ENCODE peak calls at places on chromosome 18, in eight cellular contexts. One of them, this sample, is unnamed.

GRCh38 chr18:75070235-75070624 is 138.7 kb downstream of the PTGR3 start:
- DNase-seq in epithelial cell of esophagus: no peak
- DNase-seq in stimulated activated naive B cell treated with anti-CD40 and anti-IgM and Interleukin-4, amounts not matched to agents 10 μg/mL and 1 μg/mL and 100 μg/mL, for 72 hours: no peak
- DNase-seq in activated T-cell treated with anti-CD3 and anti-CD28 coated beads for 1 hour: no peak
- DNase-seq in cardiac septum: peak
- DNase-seq in K562: no peak
- DNase-seq in NCI-H774: no peak
- DNase-seq in iPS DF 6.9: no peak
- DNase-seq in this sample: no peak

GRCh38 chr18:3402962-3403585 is 46.9 kb upstream of the TGIF1 start:
- DNase-seq in epithelial cell of esophagus: peak
- DNase-seq in stimulated activated naive B cell treated with anti-CD40 and anti-IgM and Interleukin-4, amounts not matched to agents 10 μg/mL and 1 μg/mL and 100 μg/mL, for 72 hours: no peak
- DNase-seq in activated T-cell treated with anti-CD3 and anti-CD28 coated beads for 1 hour: no peak
- DNase-seq in cardiac septum: no peak
- DNase-seq in K562: peak
- DNase-seq in NCI-H774: no peak
- DNase-seq in iPS DF 6.9: no peak
- DNase-seq in this sample: no peak

GRCh38 chr18:80188643-80189010 is 58.7 kb downstream of the PARD6G start:
- DNase-seq in epithelial cell of esophagus: no peak
- DNase-seq in stimulated activated naive B cell treated with anti-CD40 and anti-IgM and Interleukin-4, amounts not matched to agents 10 μg/mL and 1 μg/mL and 100 μg/mL, for 72 hours: no peak
- DNase-seq in activated T-cell treated with anti-CD3 and anti-CD28 coated beads for 1 hour: no peak
- DNase-seq in cardiac septum: peak
- DNase-seq in K562: no peak
- DNase-seq in NCI-H774: no peak
- DNase-seq in iPS DF 6.9: no peak
- DNase-seq in this sample: no peak

GRCh38 chr18:48042431-48042830 is 112.0 kb upstream of the SMAD2 start:
- DNase-seq in epithelial cell of esophagus: no peak
- DNase-seq in stimulated activated naive B cell treated with anti-CD40 and anti-IgM and Interleukin-4, amounts not matched to agents 10 μg/mL and 1 μg/mL and 100 μg/mL, for 72 hours: no peak
- DNase-seq in activated T-cell treated with anti-CD3 and anti-CD28 coated beads for 1 hour: no peak
- DNase-seq in cardiac septum: no peak
- DNase-seq in K562: no peak
- DNase-seq in NCI-H774: no peak
- DNase-seq in iPS DF 6.9: no peak
- DNase-seq in this sample: no peak

GRCh38 chr18:2994603-2995432 is 18.1 kb downstream of the LPIN2 start:
- DNase-seq in epithelial cell of esophagus: no peak
- DNase-seq in stimulated activated naive B cell treated with anti-CD40 and anti-IgM and Interleukin-4, amounts not matched to agents 10 μg/mL and 1 μg/mL and 100 μg/mL, for 72 hours: peak
- DNase-seq in activated T-cell treated with anti-CD3 and anti-CD28 coated beads for 1 hour: peak
- DNase-seq in cardiac septum: no peak
- DNase-seq in K562: peak
- DNase-seq in NCI-H774: no peak
- DNase-seq in iPS DF 6.9: no peak
- DNase-seq in this sample: no peak

GRCh38 chr18:62987035-62987830 is 271.9 kb downstream of the PHLPP1 start:
- DNase-seq in epithelial cell of esophagus: no peak
- DNase-seq in stimulated activated naive B cell treated with anti-CD40 and anti-IgM and Interleukin-4, amounts not matched to agents 10 μg/mL and 1 μg/mL and 100 μg/mL, for 72 hours: no peak
- DNase-seq in activated T-cell treated with anti-CD3 and anti-CD28 coated beads for 1 hour: no peak
- DNase-seq in cardiac septum: peak
- DNase-seq in K562: no peak
- DNase-seq in NCI-H774: no peak
- DNase-seq in iPS DF 6.9: no peak
- DNase-seq in this sample: no peak

GRCh38 chr18:8851659-8852058 is 146.3 kb downstream of the MTCL1 start:
- DNase-seq in epithelial cell of esophagus: no peak
- DNase-seq in stimulated activated naive B cell treated with anti-CD40 and anti-IgM and Interleukin-4, amounts not matched to agents 10 μg/mL and 1 μg/mL and 100 μg/mL, for 72 hours: no peak
- DNase-seq in activated T-cell treated with anti-CD3 and anti-CD28 coated beads for 1 hour: no peak
- DNase-seq in cardiac septum: no peak
- DNase-seq in K562: no peak
- DNase-seq in NCI-H774: no peak
- DNase-seq in iPS DF 6.9: no peak
- DNase-seq in this sample: no peak

GRCh38 chr18:6281874-6282273 is 132.8 kb downstream of the L3MBTL4 start:
- DNase-seq in epithelial cell of esophagus: no peak
- DNase-seq in stimulated activated naive B cell treated with anti-CD40 and anti-IgM and Interleukin-4, amounts not matched to agents 10 μg/mL and 1 μg/mL and 100 μg/mL, for 72 hours: no peak
- DNase-seq in activated T-cell treated with anti-CD3 and anti-CD28 coated beads for 1 hour: no peak
- DNase-seq in cardiac septum: no peak
- DNase-seq in K562: no peak
- DNase-seq in NCI-H774: no peak
- DNase-seq in iPS DF 6.9: no peak
- DNase-seq in this sample: no peak